ENCODE peak calls at places on chromosomes 4 and X, in five cellular contexts. S is H1, V is H9, W is neuronal stem cell, D is mesendoderm. Q is an unnamed sample.

GRCh38 chrX:10110984-10111363 is 45.8 kb upstream of the CLCN4 start:
- DNase-seq in W (no peak), V (no peak), S (no peak), D (no peak), Q (no peak)

GRCh38 chrX:111442791-111443190 is 30.8 kb upstream of the DCX start:
- DNase-seq in W (no peak), V (no peak), S (no peak), D (no peak), Q (no peak)

GRCh38 chrX:101208152-101208905 is 11.3 kb upstream of the DRP2 start:
- DNase-seq in S (no peak), V (no peak), W (no peak), D (no peak), Q (peak; percentile 41)

GRCh38 chrX:39309721-39310152 is 508.5 kb downstream of the MID1IP1 start:
- DNase-seq in D (peak; percentile 86), S (no peak), V (no peak), W (no peak), Q (no peak)

GRCh38 chr4:68271851-68272756 is 26.6 kb upstream of the TMPRSS11B start:
- DNase-seq in D (peak; percentile 87), S (no peak), V (peak; percentile 32), W (peak; percentile 49), Q (peak; percentile 73)

GRCh38 chrX:8913665-8914409 is 112.7 kb upstream of the FAM9A start:
- DNase-seq in S (no peak), D (no peak), V (no peak), W (no peak), Q (peak; percentile 47)

GRCh38 chr4:55491486-55491885 is 55.2 kb downstream of the CLOCK start:
- DNase-seq in W (no peak), S (no peak), D (no peak), V (no peak), Q (peak; percentile 76)

GRCh38 chr4:8272472-8273428 is 3.2 kb downstream of the HTRA3 start:
- DNase-seq in S (no peak), W (no peak), V (no peak), D (no peak), Q (peak; percentile 9)

GRCh38 chr4:55347610-55348228 is 1.7 kb downstream of the SRD5A3 start:
- DNase-seq in W (no peak), D (no peak), S (no peak), V (no peak), Q (no peak)

GRCh38 chrX:15447985-15448639 is 45.0 kb downstream of the PIR start:
- DNase-seq in V (no peak), D (no peak), W (peak; percentile 8), S (no peak), Q (peak; percentile 54)

GRCh38 chr4:126899382-126899801 is 733.4 kb upstream of the INTU start:
- DNase-seq in S (no peak), V (no peak), W (no peak), D (no peak), Q (peak; percentile 94)

GRCh38 chr4:165209796-165210195 is 2.4 kb downstream of the KLHL2 start:
- DNase-seq in D (no peak), W (no peak), V (no peak), S (no peak), Q (no peak)

GRCh38 chr4:146795721-146796120 is 149.9 kb downstream of the TTC29 start:
- DNase-seq in S (no peak), V (no peak), D (no peak), W (no peak), Q (no peak)

GRCh38 chrX:35006361-35006760 is 63.8 kb downstream of the FAM47B start:
- DNase-seq in V (no peak), W (no peak), D (no peak), S (no peak), Q (no peak)

GRCh38 chrX:131812847-131813825 is 210.0 kb upstream of the STK26 start:
- DNase-seq in D (no peak), V (no peak), W (no peak), S (no peak), Q (peak; percentile 79)

GRCh38 chr4:87915621-87916020 is 59.9 kb upstream of the SPP1 start:
- DNase-seq in V (no peak), D (no peak), W (no peak), S (no peak), Q (no peak)

GRCh38 chr4:189143255-189143654 is 797.4 kb upstream of the FRG1 start:
- DNase-seq in V (no peak), S (no peak), W (no peak), D (no peak), Q (peak; percentile 66)

GRCh38 chrX:153681175-153681574 is 6.6 kb upstream of the SLC6A8 start:
- DNase-seq in S (no peak), W (no peak), V (peak; percentile 22), D (no peak), Q (no peak)

GRCh38 chr4:26719954-26720552 is 136.2 kb downstream of the TBC1D19 start:
- DNase-seq in V (no peak), S (no peak), W (no peak), D (peak; percentile 20), Q (peak; percentile 63)

GRCh38 chrX:77785400-77785745 is 643 bp downstream of the ATRX start:
- DNase-seq in S (no peak), D (peak; percentile 59), W (peak; percentile 17), V (peak; percentile 32), Q (peak; percentile 8)

GRCh38 chr4:145069361-145069760 is 28.6 kb downstream of the ANAPC10 start:
- DNase-seq in V (no peak), S (no peak), W (no peak), D (peak; percentile 66), Q (peak; percentile 71)

GRCh38 chr4:110196206-110196870 is 2.1 kb downstream of the ELOVL6 start:
- DNase-seq in S (no peak), V (peak; percentile 72), D (peak; percentile 84), W (peak; percentile 56), Q (peak; percentile 32)

GRCh38 chrX:37666516-37666915 is 19.1 kb upstream of the XK start:
- DNase-seq in S (no peak), W (no peak), V (no peak), D (no peak), Q (no peak)

GRCh38 chr4:163930086-163930485 is 435.6 kb downstream of the TMA16 start:
- DNase-seq in V (no peak), S (no peak), D (no peak), W (no peak), Q (no peak)

GRCh38 chr4:177064724-177065394 is 244.8 kb upstream of the NEIL3 start:
- DNase-seq in D (peak; percentile 13), S (no peak), V (no peak), W (no peak), Q (no peak)

GRCh38 chr4:27009539-27009938 is 148.9 kb downstream of the STIM2 start:
- DNase-seq in V (no peak), W (no peak), S (no peak), D (no peak), Q (peak; percentile 84)

DNA sequence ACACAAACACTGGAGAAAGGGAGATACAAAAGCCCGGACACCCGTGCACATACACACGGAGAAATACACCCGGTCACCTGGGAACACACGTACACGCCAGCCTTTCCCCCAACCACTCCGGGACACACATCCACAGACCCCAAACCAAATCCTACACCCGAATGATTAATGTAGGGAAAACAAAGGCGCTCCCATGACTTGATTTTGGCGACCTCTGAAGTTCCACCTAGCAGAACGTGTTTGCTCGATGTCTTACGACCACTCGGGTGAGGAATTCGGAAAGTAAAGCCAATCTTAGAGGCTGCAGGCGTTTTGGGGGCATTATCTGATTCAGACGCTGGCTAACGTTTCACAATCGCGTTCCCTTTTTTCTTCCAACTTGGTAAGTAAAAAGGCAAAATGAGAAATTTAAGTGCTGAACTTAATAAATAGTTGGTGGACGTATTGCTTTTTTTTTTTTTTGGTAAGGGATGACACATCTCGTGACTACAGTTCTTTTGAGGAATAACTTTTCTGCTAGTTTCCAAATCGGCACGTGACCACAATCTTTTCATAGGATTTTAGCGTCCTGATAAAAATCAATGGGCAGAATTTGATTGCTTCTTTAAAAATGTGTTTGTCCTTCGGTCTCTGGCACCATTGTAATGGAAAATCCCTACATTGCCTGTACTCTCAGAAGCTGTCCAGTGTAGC is 737 bp downstream of the RAB9A start:
- DNase-seq in S (no peak), V (no peak), W (no peak), D (peak; percentile 53), Q (peak; percentile 40)
- H2BK5ac ChIP-seq in S (peak overlapping the region; percentile 52), V (no peak overlapping the region), W (no peak overlapping the region), D (no peak overlapping the region), Q (peak overlapping the region; percentile 73)

GRCh38 chr4:90281956-90282355 is 154.8 kb downstream of the CCSER1 start:
- DNase-seq in W (no peak), S (no peak), D (no peak), V (no peak), Q (no peak)
- H3K4me2 ChIP-seq in W (no peak overlapping the region), S (no peak overlapping the region), D (no peak overlapping the region), V (no peak overlapping the region), Q (no peak overlapping the region)

DNA sequence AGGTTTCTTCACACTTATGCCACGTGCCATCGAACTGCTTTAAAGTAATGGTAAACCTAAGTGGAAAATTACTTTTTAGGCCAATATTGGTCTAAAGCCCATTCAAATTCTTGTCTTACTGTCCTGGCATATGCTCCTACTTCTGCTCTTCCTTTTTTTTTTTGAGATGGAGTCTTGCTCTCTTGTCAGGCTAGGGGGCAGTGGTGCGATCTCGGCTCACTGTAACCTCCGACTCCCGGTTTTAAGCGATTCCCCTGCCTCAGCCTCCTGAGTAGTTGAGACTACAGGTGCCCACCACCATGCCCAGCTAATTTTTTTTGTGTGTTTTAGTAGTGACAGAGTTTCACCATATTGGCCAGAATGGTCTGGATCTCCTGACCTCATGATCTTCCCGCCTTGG is 129.0 kb upstream of the TECRL start:
- DNase-seq in S (no peak), V (peak; percentile 69), D (peak; percentile 62), W (no peak), Q (no peak)
- H2BK5ac ChIP-seq in S (no peak overlapping the region), V (no peak overlapping the region), D (no peak overlapping the region), W (no peak overlapping the region), Q (no peak overlapping the region)

GRCh38 chr4:76195326-76195725 is 18.3 kb downstream of the SCARB2 start:
- DNase-seq in V (no peak), W (no peak), D (no peak), S (no peak), Q (no peak)
- H3K4me2 ChIP-seq in V (no peak overlapping the region), W (no peak overlapping the region), D (no peak overlapping the region), S (no peak overlapping the region), Q (no peak overlapping the region)

DNA sequence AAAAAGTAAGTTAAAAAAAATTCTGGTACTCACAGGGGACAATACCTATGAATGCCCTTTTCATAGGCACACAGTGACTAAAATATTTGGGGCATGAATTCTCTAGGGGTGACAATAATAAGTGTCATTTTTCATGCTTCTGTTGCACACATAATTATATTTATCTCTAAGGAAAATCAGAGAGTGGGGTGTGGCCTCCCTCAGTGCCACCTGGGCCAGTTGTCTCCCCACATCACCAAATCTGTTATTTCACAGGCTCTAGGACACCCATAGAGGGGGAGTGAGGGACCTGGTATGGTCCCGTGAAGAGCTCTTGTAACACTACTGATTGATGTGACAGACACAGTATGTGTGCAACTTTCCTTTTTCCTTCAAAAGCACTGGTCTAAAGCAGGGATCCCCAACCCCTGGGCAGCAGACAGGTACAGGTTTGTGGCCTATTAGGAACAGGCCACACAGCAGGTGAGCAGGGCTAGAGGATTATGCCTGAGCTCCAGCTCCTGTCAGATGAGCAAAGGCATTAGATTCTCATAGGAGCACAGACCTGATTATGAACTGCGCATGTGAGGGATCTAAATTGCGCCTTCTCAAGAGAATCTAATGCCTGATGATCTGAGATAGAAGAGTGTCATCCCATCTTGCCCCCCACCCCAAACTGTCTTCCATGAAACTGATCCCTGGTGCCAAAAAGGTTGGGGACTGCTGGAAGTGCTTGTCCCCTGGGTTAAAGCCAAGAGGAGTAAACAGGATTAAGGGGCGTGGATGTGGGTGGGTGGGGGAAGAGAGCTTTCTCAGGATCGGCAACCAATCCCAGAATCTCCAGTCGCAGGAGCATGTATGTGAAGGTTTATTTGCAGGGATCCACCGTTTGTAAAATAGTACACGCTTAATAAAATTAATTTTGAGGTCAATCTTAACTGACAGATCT is 850 bp downstream of the SLC9B1 start:
- DNase-seq in S (no peak), D (peak; percentile 44), V (no peak), W (peak; percentile 5), Q (no peak)
- H2BK5ac ChIP-seq in S (no peak overlapping the region), D (no peak overlapping the region), V (peak overlapping the region; percentile 18), W (no peak overlapping the region), Q (peak overlapping the region; percentile 75)